ENCODE peak calls at places on chromosomes 5 and 9, in six cellular contexts. One of them, this sample, is unnamed.

GRCh38 chr9:122127396-122127798 is 32.2 kb downstream of the NDUFA8 start:
- DNase-seq in fibroblast of pulmonary artery: no peak
- DNase-seq in uterus: no peak
- DNase-seq in ascending aorta: no peak
- DNase-seq in neuronal stem cell: no peak
- DNase-seq in psoas muscle: no peak
- DNase-seq in this sample: no peak

GRCh38 chr9:113898596-113898995 is 22.5 kb downstream of the ZNF618 start:
- DNase-seq in fibroblast of pulmonary artery: no peak
- DNase-seq in uterus: no peak
- DNase-seq in ascending aorta: no peak
- DNase-seq in neuronal stem cell: no peak
- DNase-seq in psoas muscle: no peak
- DNase-seq in this sample: no peak

GRCh38 chr5:73899055-73899454 is 273.1 kb downstream of the ARHGEF28 start:
- DNase-seq in fibroblast of pulmonary artery: no peak
- DNase-seq in uterus: no peak
- DNase-seq in ascending aorta: no peak
- DNase-seq in neuronal stem cell: no peak
- DNase-seq in psoas muscle: no peak
- DNase-seq in this sample: no peak

GRCh38 chr5:168607946-168608345 is 28.8 kb upstream of the PANK3 start:
- DNase-seq in fibroblast of pulmonary artery: no peak
- DNase-seq in uterus: no peak
- DNase-seq in ascending aorta: no peak
- DNase-seq in neuronal stem cell: no peak
- DNase-seq in psoas muscle: no peak
- DNase-seq in this sample: no peak

GRCh38 chr9:127083133-127083532 is 39.3 kb downstream of the ANGPTL2 start:
- DNase-seq in fibroblast of pulmonary artery: no peak
- DNase-seq in uterus: no peak
- DNase-seq in ascending aorta: no peak
- DNase-seq in neuronal stem cell: no peak
- DNase-seq in psoas muscle: no peak
- DNase-seq in this sample: no peak

GRCh38 chr5:120568716-120569115 is 104.6 kb downstream of the PRR16 start:
- DNase-seq in fibroblast of pulmonary artery: peak
- DNase-seq in uterus: no peak
- DNase-seq in ascending aorta: no peak
- DNase-seq in neuronal stem cell: no peak
- DNase-seq in psoas muscle: no peak
- DNase-seq in this sample: no peak

GRCh38 chr9:100409176-100409556 is 17.8 kb upstream of the MSANTD3 start:
- DNase-seq in fibroblast of pulmonary artery: no peak
- DNase-seq in uterus: no peak
- DNase-seq in ascending aorta: no peak
- DNase-seq in neuronal stem cell: no peak
- DNase-seq in psoas muscle: no peak
- DNase-seq in this sample: no peak

GRCh38 chr5:68396722-68397121 is 181.2 kb downstream of the PIK3R1 start:
- DNase-seq in fibroblast of pulmonary artery: no peak
- DNase-seq in uterus: no peak
- DNase-seq in ascending aorta: no peak
- DNase-seq in neuronal stem cell: no peak
- DNase-seq in psoas muscle: no peak
- DNase-seq in this sample: no peak

DNA sequence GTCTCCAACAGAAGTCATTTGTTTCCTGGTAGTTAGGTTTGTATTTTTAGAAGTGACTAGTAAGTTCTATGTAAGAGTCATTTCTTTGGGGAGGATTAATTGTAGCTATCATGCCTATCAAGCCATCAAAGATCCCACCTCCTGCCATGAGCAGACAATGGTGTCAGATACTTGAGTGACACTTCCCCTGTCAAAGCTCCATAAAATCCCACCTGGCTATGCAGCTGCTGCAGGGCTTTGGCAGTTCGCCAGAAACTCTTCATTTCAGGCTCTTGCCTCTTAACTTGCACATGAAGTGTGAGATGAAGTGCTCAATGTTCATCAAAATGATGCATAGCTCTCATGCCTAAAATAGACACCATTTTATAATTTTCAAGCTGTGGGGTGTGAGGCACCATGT is 312.1 kb downstream of the CDH12 start:
- DNase-seq in fibroblast of pulmonary artery: no peak
- DNase-seq in uterus: no peak
- DNase-seq in ascending aorta: no peak
- DNase-seq in neuronal stem cell: no peak
- DNase-seq in psoas muscle: no peak
- DNase-seq in this sample: peak
- H3K4me3 ChIP-seq in fibroblast of pulmonary artery: no peak
- H3K4me3 ChIP-seq in uterus: no peak
- H3K4me3 ChIP-seq in ascending aorta: no peak
- H3K4me3 ChIP-seq in neuronal stem cell: no peak
- H3K4me3 ChIP-seq in psoas muscle: no peak
- H3K4me3 ChIP-seq in this sample: no peak

GRCh38 chr5:75340714-75341478 is 3.9 kb downstream of the HMGCR start:
- DNase-seq in fibroblast of pulmonary artery: no peak
- DNase-seq in uterus: no peak
- DNase-seq in ascending aorta: no peak
- DNase-seq in neuronal stem cell: no peak
- DNase-seq in psoas muscle: no peak
- DNase-seq in this sample: no peak
- H3K4me3 ChIP-seq in fibroblast of pulmonary artery: no peak
- H3K4me3 ChIP-seq in uterus: no peak
- H3K4me3 ChIP-seq in ascending aorta: no peak
- H3K4me3 ChIP-seq in neuronal stem cell: no peak
- H3K4me3 ChIP-seq in psoas muscle: no peak
- H3K4me3 ChIP-seq in this sample: no peak

GRCh38 chr5:64690417-64691151 is at the start of gene SHISAL2B:
- DNase-seq in fibroblast of pulmonary artery: peak
- DNase-seq in uterus: no peak
- DNase-seq in ascending aorta: no peak
- DNase-seq in neuronal stem cell: peak
- DNase-seq in psoas muscle: peak
- DNase-seq in this sample: peak
- H3K4me3 ChIP-seq in fibroblast of pulmonary artery: peak
- H3K4me3 ChIP-seq in uterus: no peak
- H3K4me3 ChIP-seq in ascending aorta: peak
- H3K4me3 ChIP-seq in neuronal stem cell: peak
- H3K4me3 ChIP-seq in psoas muscle: peak
- H3K4me3 ChIP-seq in this sample: peak

DNA sequence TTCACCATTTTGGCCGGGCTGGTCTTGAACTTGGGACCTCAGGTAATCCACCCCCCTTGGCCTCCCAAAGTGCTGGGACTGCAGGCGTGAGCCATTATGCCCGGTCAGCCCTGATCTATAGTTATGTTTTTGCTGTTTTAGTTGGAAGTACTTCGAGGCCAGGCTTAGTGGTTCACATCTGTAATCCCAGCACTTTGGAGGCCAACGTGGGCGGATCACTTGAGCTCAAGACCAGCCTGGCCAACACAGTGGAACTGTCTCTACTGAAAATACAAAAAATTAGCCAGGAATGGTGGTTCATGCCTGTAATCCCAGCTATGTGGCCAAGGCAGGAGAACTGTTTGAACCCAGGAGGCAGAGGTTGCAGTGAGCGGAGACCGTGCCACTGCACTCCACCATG is 2.0 kb downstream of the HSPA9 start:
- DNase-seq in fibroblast of pulmonary artery: no peak
- DNase-seq in uterus: no peak
- DNase-seq in ascending aorta: no peak
- DNase-seq in neuronal stem cell: no peak
- DNase-seq in psoas muscle: no peak
- DNase-seq in this sample: no peak
- H3K4me3 ChIP-seq in fibroblast of pulmonary artery: no peak
- H3K4me3 ChIP-seq in uterus: no peak
- H3K4me3 ChIP-seq in ascending aorta: no peak
- H3K4me3 ChIP-seq in neuronal stem cell: no peak
- H3K4me3 ChIP-seq in psoas muscle: peak
- H3K4me3 ChIP-seq in this sample: no peak

GRCh38 chr5:109690456-109691247 is 925 bp downstream of the MAN2A1 start:
- DNase-seq in fibroblast of pulmonary artery: peak
- DNase-seq in uterus: peak
- DNase-seq in ascending aorta: peak
- DNase-seq in neuronal stem cell: peak
- DNase-seq in psoas muscle: peak
- DNase-seq in this sample: peak

GRCh38 chr5:109693535-109694152 is 3.9 kb downstream of the MAN2A1 start:
- DNase-seq in fibroblast of pulmonary artery: peak
- DNase-seq in uterus: no peak
- DNase-seq in ascending aorta: no peak
- DNase-seq in neuronal stem cell: no peak
- DNase-seq in psoas muscle: no peak
- DNase-seq in this sample: peak

GRCh38 chr5:109692852-109693251 is 3.1 kb downstream of the MAN2A1 start:
- DNase-seq in fibroblast of pulmonary artery: no peak
- DNase-seq in uterus: no peak
- DNase-seq in ascending aorta: no peak
- DNase-seq in neuronal stem cell: no peak
- DNase-seq in psoas muscle: no peak
- DNase-seq in this sample: no peak

GRCh38 chr5:109691248-109691574 is 1.5 kb downstream of the MAN2A1 start:
- DNase-seq in fibroblast of pulmonary artery: no peak
- DNase-seq in uterus: no peak
- DNase-seq in ascending aorta: no peak
- DNase-seq in neuronal stem cell: no peak
- DNase-seq in psoas muscle: no peak
- DNase-seq in this sample: no peak

DNA sequence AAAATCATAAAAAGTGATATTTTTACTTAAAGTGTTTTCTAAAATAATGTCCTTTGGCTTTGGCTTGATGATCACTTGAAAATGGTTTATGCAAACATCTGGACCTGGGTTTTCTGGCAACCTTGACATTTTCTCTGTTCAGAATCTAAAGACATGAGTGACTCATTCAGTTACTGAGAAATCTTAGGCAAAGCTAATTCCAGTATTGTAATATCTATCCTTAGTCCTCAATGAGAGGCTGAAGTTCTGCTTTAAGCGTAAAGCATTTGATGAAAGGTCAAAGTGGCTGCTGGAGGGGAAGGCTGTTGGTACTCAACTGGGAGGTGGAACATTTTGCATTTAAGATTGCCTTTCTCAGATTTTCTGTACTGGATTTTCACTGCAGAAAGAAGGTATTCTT is 2.3 kb downstream of the MAN2A1 start:
- DNase-seq in fibroblast of pulmonary artery: peak
- DNase-seq in uterus: no peak
- DNase-seq in ascending aorta: no peak
- DNase-seq in neuronal stem cell: no peak
- DNase-seq in psoas muscle: no peak
- DNase-seq in this sample: peak
- H3K4me3 ChIP-seq in fibroblast of pulmonary artery: peak
- H3K4me3 ChIP-seq in uterus: no peak
- H3K4me3 ChIP-seq in ascending aorta: peak
- H3K4me3 ChIP-seq in neuronal stem cell: peak
- H3K4me3 ChIP-seq in psoas muscle: peak
- H3K4me3 ChIP-seq in this sample: no peak

DNA sequence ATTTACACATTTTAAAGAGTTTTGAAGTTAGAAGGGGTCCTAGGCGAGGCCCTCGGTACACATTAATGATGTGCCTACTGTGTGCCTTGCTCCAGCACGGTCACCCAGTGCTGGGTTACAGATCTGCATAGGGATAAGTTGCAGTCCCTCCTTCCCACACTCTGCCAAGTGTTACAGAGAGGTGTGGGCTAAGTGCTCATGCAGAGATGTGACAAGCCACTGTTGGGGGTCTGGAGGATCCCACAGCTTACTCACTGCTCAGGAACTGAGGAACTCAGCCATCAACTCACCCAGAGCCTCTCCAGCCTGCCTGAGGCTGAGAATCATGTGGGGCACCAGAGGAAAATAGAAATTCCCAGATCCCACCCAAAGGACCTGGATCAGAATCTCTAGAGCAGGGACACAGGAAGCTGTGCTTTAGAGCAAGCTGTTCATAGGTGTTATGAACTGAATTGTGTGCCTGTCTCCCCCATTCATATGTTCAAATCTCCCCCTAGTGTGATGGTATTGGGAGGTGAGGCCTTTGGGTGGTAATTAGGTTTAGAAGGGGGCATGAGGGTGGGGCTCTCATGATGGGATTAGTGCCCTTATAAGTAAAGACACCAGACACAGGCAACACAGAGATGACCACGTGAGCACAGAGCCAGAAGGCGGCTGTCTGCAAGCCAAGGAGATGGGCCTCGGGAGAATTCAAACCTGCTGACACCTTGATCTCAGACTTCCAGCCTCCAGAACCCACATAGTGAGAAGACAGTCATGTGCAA is 164.1 kb downstream of the HSD17B3 start:
- DNase-seq in fibroblast of pulmonary artery: no peak
- DNase-seq in uterus: no peak
- DNase-seq in ascending aorta: no peak
- DNase-seq in neuronal stem cell: no peak
- DNase-seq in psoas muscle: no peak
- DNase-seq in this sample: peak
- H3K4me3 ChIP-seq in fibroblast of pulmonary artery: no peak
- H3K4me3 ChIP-seq in uterus: no peak
- H3K4me3 ChIP-seq in ascending aorta: peak
- H3K4me3 ChIP-seq in neuronal stem cell: no peak
- H3K4me3 ChIP-seq in psoas muscle: no peak
- H3K4me3 ChIP-seq in this sample: no peak

DNA sequence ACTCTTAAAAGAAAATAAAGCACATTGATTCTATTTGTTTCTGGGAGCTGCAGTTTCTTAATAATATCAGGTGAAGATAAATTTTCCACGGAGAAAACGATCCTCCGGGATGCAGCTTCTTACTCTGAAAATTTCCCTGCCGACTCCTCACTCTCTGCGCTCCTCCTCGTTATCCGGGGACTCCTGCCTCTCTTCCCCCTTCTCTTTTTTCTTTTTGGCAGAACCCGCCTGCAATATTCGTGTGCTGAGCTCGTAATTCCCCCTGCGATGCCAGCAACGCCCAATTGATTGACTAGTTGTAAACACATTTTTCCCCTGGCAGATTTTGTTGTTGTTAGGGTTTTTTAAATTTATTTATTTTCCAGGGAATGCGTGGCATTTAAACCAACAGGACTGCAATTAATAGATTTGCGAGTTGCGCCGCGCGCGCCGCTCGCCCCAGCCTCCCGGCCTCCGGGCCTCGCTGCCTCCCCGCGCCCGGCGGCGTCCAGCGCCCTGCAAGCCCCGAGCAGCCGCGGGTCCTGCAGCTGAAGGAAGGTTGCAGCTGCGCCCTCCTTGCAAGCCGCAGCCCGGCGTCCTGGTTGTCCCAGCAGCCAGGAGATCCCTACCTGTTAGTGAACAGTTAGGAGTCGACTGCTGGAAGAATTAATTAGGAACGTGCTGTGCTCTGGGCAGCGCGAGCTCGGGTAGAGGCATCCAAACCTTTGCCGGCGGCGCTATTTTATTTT is 2.2 kb downstream of the NTNG2 start:
- DNase-seq in fibroblast of pulmonary artery: no peak
- DNase-seq in uterus: no peak
- DNase-seq in ascending aorta: no peak
- DNase-seq in neuronal stem cell: no peak
- DNase-seq in psoas muscle: peak
- DNase-seq in this sample: no peak
- H3K4me3 ChIP-seq in fibroblast of pulmonary artery: no peak
- H3K4me3 ChIP-seq in uterus: no peak
- H3K4me3 ChIP-seq in ascending aorta: peak
- H3K4me3 ChIP-seq in neuronal stem cell: no peak
- H3K4me3 ChIP-seq in psoas muscle: peak
- H3K4me3 ChIP-seq in this sample: no peak

This sample was measured in cardiac muscle cell.